ENCODE peak calls at places on chromosomes 11 and 22, in six cellular contexts. H, U, X, Q, R and G are unnamed samples.
A peak's percentile ranks its signal among the peaks of the same experiment; 100 is the strongest.

GRCh38 chr22:33565580-33565995 is 354.7 kb downstream of the LARGE1 start:
- DNase-seq in H (no peak), U (no peak), X (no peak), Q (no peak), R (no peak), G (no peak)

GRCh38 chr11:13126430-13126829 is 117.3 kb downstream of the RASSF10 start:
- DNase-seq in H (no peak), U (no peak), X (no peak), Q (no peak), R (no peak), G (no peak)

GRCh38 chr11:83508804-83509203 is 222.6 kb upstream of the CCDC90B start:
- DNase-seq in H (no peak), U (no peak), X (no peak), Q (no peak), R (peak; percentile 78), G (no peak)

GRCh38 chr11:107682182-107682971 is 29.5 kb downstream of the SLN start:
- DNase-seq in H (no peak), U (no peak), X (no peak), Q (no peak), R (no peak), G (no peak)

GRCh38 chr11:65069217-65069616 is 10.9 kb upstream of the NAALADL1 start:
- DNase-seq in H (no peak), U (no peak), X (no peak), Q (no peak), R (peak; percentile 63), G (no peak)

GRCh38 chr22:35039625-35040024 is 26.3 kb upstream of the ISX start:
- DNase-seq in H (no peak), U (peak; percentile 23), X (no peak), Q (no peak), R (no peak), G (no peak)

GRCh38 chr22:30253205-30253852 is 6.8 kb upstream of the LIF start:
- DNase-seq in H (no peak), U (peak; percentile 84), X (no peak), Q (no peak), R (no peak), G (no peak)

GRCh38 chr11:76639621-76640020 is 30.9 kb downstream of the LRRC32 start:
- DNase-seq in H (no peak), U (no peak), X (no peak), Q (no peak), R (no peak), G (no peak)

GRCh38 chr11:131094828-131095227 is 178.5 kb upstream of the SNX19 start:
- DNase-seq in H (no peak), U (no peak), X (no peak), Q (no peak), R (no peak), G (no peak)

GRCh38 chr22:21760640-21761039 is 25.0 kb upstream of the YPEL1 start:
- DNase-seq in H (no peak), U (no peak), X (peak; percentile 73), Q (no peak), R (no peak), G (no peak)

GRCh38 chr22:17366329-17366728 is 2.9 kb upstream of the CECR2 start:
- DNase-seq in H (no peak), U (no peak), X (no peak), Q (no peak), R (no peak), G (no peak)

GRCh38 chr11:120540744-120541143 is 29.2 kb downstream of the GRIK4 start:
- DNase-seq in H (no peak), U (no peak), X (no peak), Q (no peak), R (peak; percentile 63), G (no peak)

GRCh38 chr22:24379536-24379935 is 47.9 kb upstream of the ADORA2A start:
- DNase-seq in H (no peak), U (no peak), X (no peak), Q (no peak), R (no peak), G (no peak)

GRCh38 chr11:17478064-17478463 is 1.4 kb upstream of the ABCC8 start:
- DNase-seq in H (no peak), U (no peak), X (no peak), Q (no peak), R (no peak), G (no peak)

GRCh38 chr22:25059438-25059837 is 106.9 kb downstream of the KIAA1671 start:
- DNase-seq in H (no peak), U (no peak), X (no peak), Q (no peak), R (no peak), G (no peak)

GRCh38 chr22:33481550-33481949 is 423.4 kb upstream of the SYN3 start:
- DNase-seq in H (no peak), U (no peak), X (no peak), Q (no peak), R (no peak), G (no peak)

GRCh38 chr11:121559812-121560211 is 107.0 kb upstream of the SORL1-AS1 start:
- DNase-seq in H (no peak), U (no peak), X (no peak), Q (no peak), R (no peak), G (no peak)

GRCh38 chr22:27952779-27953178 is 33.7 kb upstream of the PITPNB start:
- DNase-seq in H (no peak), U (no peak), X (no peak), Q (no peak), R (no peak), G (no peak)

GRCh38 chr11:87097582-87097981 is 59.8 kb downstream of the TMEM135 start:
- DNase-seq in H (peak; percentile 19), U (peak; percentile 69), X (peak; percentile 62), Q (no peak), R (peak; percentile 87), G (peak; percentile 35)

GRCh38 chr22:43376765-43377485 is 33.8 kb upstream of the SCUBE1 start:
- DNase-seq in H (no peak), U (no peak), X (no peak), Q (peak; percentile 56), R (no peak), G (no peak)

GRCh38 chr11:2728663-2729332 is 29.0 kb upstream of the KCNQ1OT1 start:
- DNase-seq in H (no peak), U (peak; percentile 77), X (no peak), Q (no peak), R (peak; percentile 97), G (no peak)

GRCh38 chr11:106950067-106950491 is 68.2 kb downstream of the GUCY1A2 start:
- DNase-seq in H (no peak), U (no peak), X (no peak), Q (no peak), R (no peak), G (no peak)

GRCh38 chr11:73876424-73877300 is at the start of the genes COA4 and PAAF1:
- DNase-seq in H (peak; percentile 96), U (peak; percentile 96), X (peak; percentile 94), Q (peak; percentile 97), R (peak; percentile 98), G (peak; percentile 94)

GRCh38 chr11:73878771-73879170 is 2.0 kb downstream of the PAAF1 start:
- DNase-seq in H (no peak), U (no peak), X (no peak), Q (no peak), R (no peak), G (no peak)

GRCh38 chr11:73875840-73876239 is 806 bp downstream of the COA4 start:
- DNase-seq in H (no peak), U (no peak), X (no peak), Q (no peak), R (no peak), G (no peak)

GRCh38 chr11:73872746-73873412 is 3.8 kb downstream of the COA4 start:
- DNase-seq in H (no peak), U (no peak), X (no peak), Q (no peak), R (no peak), G (no peak)

GRCh38 chr11:73875380-73875779 is 1.3 kb downstream of the COA4 start:
- DNase-seq in H (no peak), U (no peak), X (no peak), Q (no peak), R (no peak), G (no peak)
- H3K4me1 ChIP-seq in H (peaks cover 26% of the 10 kb centered on the region), U (no peaks in the 10 kb centered on the region), X (peaks cover 12% of the 10 kb centered on the region), Q (no peaks in the 10 kb centered on the region), R (peaks cover 52% of the 10 kb centered on the region), G (no peaks in the 10 kb centered on the region)

GRCh38 chr22:49869091-49869830 is 15.6 kb downstream of the ZBED4 start:
- DNase-seq in H (no peak), U (no peak), X (no peak), Q (no peak), R (no peak), G (no peak)
- H3K36me3 ChIP-seq in H (no peaks in the 10 kb centered on the region), U (no peaks in the 10 kb centered on the region), X (peaks cover 5% of the 10 kb centered on the region), Q (no peaks in the 10 kb centered on the region), R (no peaks in the 10 kb centered on the region), G (peaks cover 7% of the 10 kb centered on the region)

DNA sequence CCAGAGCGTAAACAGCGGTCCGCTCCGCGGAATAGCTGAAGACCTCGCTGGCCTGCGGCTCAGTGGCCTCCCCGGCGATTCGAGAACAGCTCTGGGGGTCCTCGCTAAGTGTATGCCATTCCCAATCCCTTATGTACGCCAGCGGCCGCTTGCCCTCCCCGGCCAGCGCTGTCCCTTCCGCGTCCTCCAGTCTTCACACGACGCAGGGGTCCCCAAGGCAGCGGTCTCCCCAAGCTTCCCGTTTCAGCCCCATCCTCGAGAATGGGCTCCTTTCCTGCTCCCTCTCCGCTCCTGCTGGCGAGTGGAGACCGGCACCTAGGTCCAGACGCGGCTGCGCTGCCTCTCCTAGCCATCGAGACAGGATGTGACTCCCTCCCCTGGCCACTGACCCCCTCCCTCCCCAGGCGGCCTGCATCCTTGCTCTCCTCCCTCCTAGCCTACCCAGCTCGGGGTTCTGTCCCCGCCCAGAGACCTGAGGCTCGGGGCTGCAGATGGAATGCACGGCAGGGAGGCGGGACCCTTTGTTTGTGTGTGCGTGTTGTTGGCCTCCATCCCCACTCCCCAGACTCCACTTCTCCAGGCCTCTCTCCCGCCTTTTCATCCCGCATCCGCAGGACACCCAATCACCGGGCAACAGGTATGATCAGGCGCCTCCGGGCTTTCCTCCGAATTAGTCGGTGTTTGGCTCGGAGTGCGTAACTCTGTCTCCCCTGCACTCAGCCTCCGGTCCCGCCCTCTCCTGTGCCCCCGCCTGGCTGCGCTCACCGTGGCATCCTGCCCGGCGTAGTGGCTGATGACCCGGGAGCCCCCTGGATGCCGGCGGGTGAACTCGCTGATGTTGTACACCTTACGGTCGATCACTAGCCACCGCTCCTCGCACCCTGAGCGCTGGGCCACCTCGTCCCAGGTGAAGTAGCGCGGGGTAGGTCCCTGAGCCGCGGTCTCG is 740 bp downstream of the FADS1 start:
- DNase-seq in H (peak; percentile 27), U (peak; percentile 81), X (peak; percentile 70), Q (no peak), R (peak; percentile 64), G (no peak)
- TF ChIP-seq YY1 in H (no peak), U (no peak), X (no peak), Q (no peak), R (no peak), G (no peak)

DNA sequence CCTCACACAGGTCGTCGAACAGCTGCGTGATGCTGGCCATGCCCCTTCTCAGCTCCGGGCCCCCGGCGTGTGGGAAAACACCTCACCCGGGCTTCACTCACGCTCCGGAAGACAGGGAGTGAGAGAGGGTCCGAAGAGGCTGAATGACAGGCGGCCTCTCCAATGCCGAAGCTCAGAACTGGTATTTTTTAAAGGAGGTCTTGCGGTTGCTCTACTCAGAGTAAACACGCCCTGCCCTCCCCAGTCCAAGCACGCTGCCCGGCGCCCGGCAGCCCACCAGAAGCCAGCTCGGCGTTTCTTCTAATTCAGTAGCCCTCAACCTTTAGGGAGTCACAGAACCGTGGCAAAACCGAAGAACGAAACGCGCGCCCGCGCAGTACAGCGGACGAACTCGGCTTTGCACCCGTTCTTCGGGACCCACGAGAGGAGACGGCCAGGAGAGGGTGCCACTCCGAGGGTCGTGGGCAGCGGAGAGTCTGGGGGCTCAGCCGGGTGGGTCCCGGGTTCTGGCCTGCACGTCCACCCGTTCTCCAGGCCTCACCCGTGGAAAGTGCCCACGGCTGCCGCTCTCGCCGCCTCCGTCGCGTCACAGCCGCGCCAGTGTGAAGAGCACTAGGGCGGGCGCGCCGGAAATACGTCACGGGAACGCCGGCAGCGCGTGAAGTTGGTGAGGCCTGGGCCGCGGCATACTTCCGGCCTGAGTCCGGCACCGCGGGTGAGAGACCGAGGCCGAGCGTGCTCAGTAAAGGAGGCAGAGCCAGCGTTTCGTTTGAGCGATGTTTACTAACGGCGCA is at the start of gene TUBGCP6:
- DNase-seq in H (peak; percentile 83), U (peak; percentile 94), X (peak; percentile 65), Q (peak; percentile 53), R (peak; percentile 84), G (peak; percentile 68)
- H3K4me1 ChIP-seq in H (peaks cover 60% of the 10 kb centered on the region), U (peaks cover 5% of the 10 kb centered on the region), X (peaks cover 9% of the 10 kb centered on the region), Q (peaks cover 20% of the 10 kb centered on the region), R (peaks cover 33% of the 10 kb centered on the region), G (peaks cover 11% of the 10 kb centered on the region)